ENCODE peak calls at places on chromosomes 16 and 17, in six cellular contexts. P, O, S, G, C and J are unnamed samples.
A peak's percentile ranks its signal among the peaks of the same experiment; 100 is the strongest.

GRCh38 chr17:81913394-81914102 is 2.3 kb upstream of the PCYT2 start:
- DNase-seq in P (no peak), O (no peak), S (no peak), G (no peak), C (no peak), J (no peak)

GRCh38 chr16:726438-727290 is at the start of the genes CCDC78 and HAGHL:
- DNase-seq in P (no peak), O (no peak), S (peak; percentile 66), G (peak; percentile 63), C (no peak), J (peak; percentile 54)

GRCh38 chr16:87487361-87487924 is 5.4 kb downstream of the ZCCHC14 start:
- DNase-seq in P (no peak), O (no peak), S (no peak), G (peak; percentile 26), C (peak; percentile 53), J (peak; percentile 88)

GRCh38 chr16:84557504-84557903 is 53.0 kb upstream of the MEAK7 start:
- DNase-seq in P (no peak), O (no peak), S (no peak), G (no peak), C (no peak), J (no peak)

GRCh38 chr17:6755281-6755680 is 565 bp upstream of the XAF1 start:
- DNase-seq in P (no peak), O (no peak), S (no peak), G (no peak), C (no peak), J (no peak)

GRCh38 chr16:28974007-28974436 is 556 bp upstream of the SPNS1 start:
- DNase-seq in P (peak; percentile 47), O (peak; percentile 41), S (peak; percentile 75), G (peak; percentile 45), C (no peak), J (peak; percentile 42)

GRCh38 chr16:67405336-67405735 is 10.9 kb downstream of the ZDHHC1 start:
- DNase-seq in P (no peak), O (no peak), S (no peak), G (no peak), C (no peak), J (no peak)

GRCh38 chr16:14194706-14195105 is 123.6 kb downstream of the MRTFB start:
- DNase-seq in P (no peak), O (no peak), S (no peak), G (no peak), C (no peak), J (no peak)

GRCh38 chr17:38693700-38694329 is 11.3 kb upstream of the MLLT6 start:
- DNase-seq in P (peak; percentile 50), O (no peak), S (no peak), G (no peak), C (no peak), J (peak; percentile 54)

GRCh38 chr17:26792486-26792885 is 501.4 kb upstream of the WSB1 start:
- DNase-seq in P (no peak), O (no peak), S (no peak), G (no peak), C (peak; percentile 22), J (no peak)

GRCh38 chr16:57665541-57665940 is 2.6 kb upstream of the ADGRG3 start:
- DNase-seq in P (no peak), O (no peak), S (no peak), G (no peak), C (no peak), J (no peak)

GRCh38 chr17:63438092-63439051 is 7.7 kb downstream of the CYB561 start:
- DNase-seq in P (no peak), O (no peak), S (no peak), G (no peak), C (no peak), J (no peak)

GRCh38 chr16:57184890-57185445 is 871 bp downstream of the PSME3IP1 start:
- DNase-seq in P (no peak), O (no peak), S (no peak), G (no peak), C (no peak), J (peak; percentile 19)

GRCh38 chr16:711084-711483 is 3.8 kb upstream of the METRN start:
- DNase-seq in P (no peak), O (no peak), S (no peak), G (no peak), C (no peak), J (no peak)

GRCh38 chr17:10061131-10061581 is 137.2 kb downstream of the GAS7 start:
- DNase-seq in P (no peak), O (no peak), S (no peak), G (no peak), C (no peak), J (no peak)

GRCh38 chr17:17165666-17166308 is 40.3 kb downstream of the PLD6 start:
- DNase-seq in P (no peak), O (no peak), S (no peak), G (no peak), C (no peak), J (no peak)

GRCh38 chr17:35117984-35118383 is 1.7 kb downstream of the RAD51D start:
- DNase-seq in P (no peak), O (no peak), S (no peak), G (peak; percentile 24), C (no peak), J (no peak)

GRCh38 chr17:79136596-79136995 is 62.0 kb downstream of the ENGASE start:
- DNase-seq in P (no peak), O (no peak), S (no peak), G (no peak), C (no peak), J (no peak)

GRCh38 chr16:46996391-46996790 is 22.9 kb upstream of the DNAJA2 start:
- DNase-seq in P (no peak), O (no peak), S (no peak), G (no peak), C (no peak), J (no peak)

GRCh38 chr17:21285164-21286065 is 904 bp downstream of the MAP2K3 start:
- DNase-seq in P (no peak), O (no peak), S (no peak), G (no peak), C (no peak), J (peak; percentile 49)

GRCh38 chr16:55905651-55906050 is 30.5 kb upstream of the CES5A start:
- DNase-seq in P (no peak), O (no peak), S (no peak), G (no peak), C (no peak), J (no peak)

GRCh38 chr17:17387461-17388362 is 84.5 kb downstream of the NT5M start:
- DNase-seq in P (peak; percentile 17), O (no peak), S (peak; percentile 54), G (no peak), C (peak; percentile 33), J (peak; percentile 81)

GRCh38 chr17:18157354-18157985 is 26.2 kb upstream of the ALKBH5 start:
- DNase-seq in P (no peak), O (no peak), S (no peak), G (no peak), C (no peak), J (no peak)

GRCh38 chr16:67470314-67470713 is 10.6 kb downstream of the ATP6V0D1 start:
- DNase-seq in P (peak; percentile 84), O (no peak), S (no peak), G (no peak), C (no peak), J (peak; percentile 94)

GRCh38 chr17:61413654-61414133 is 14.1 kb downstream of the TBX2 start:
- DNase-seq in P (no peak), O (no peak), S (no peak), G (no peak), C (no peak), J (no peak)

GRCh38 chr17:72852267-72852945 is 240.1 kb downstream of the SLC39A11 start:
- DNase-seq in P (no peak), O (peak; percentile 18), S (no peak), G (no peak), C (no peak), J (no peak)

GRCh38 chr16:12674096-12674495 is 129.6 kb downstream of the CPPED1 start:
- DNase-seq in P (no peak), O (no peak), S (no peak), G (no peak), C (no peak), J (no peak)

GRCh38 chr17:50059256-50059655 is 3.3 kb downstream of the ITGA3 start:
- DNase-seq in P (no peak), O (no peak), S (no peak), G (no peak), C (no peak), J (peak; percentile 86)

GRCh38 chr17:15398291-15398690 is 56.9 kb upstream of the TEKT3 start:
- DNase-seq in P (peak; percentile 48), O (no peak), S (no peak), G (no peak), C (no peak), J (peak; percentile 30)

GRCh38 chr17:81961087-81961514 is at the start of gene NOTUM:
- DNase-seq in P (no peak), O (no peak), S (peak; percentile 77), G (no peak), C (no peak), J (no peak)

GRCh38 chr17:82956726-82957468 is 117.1 kb upstream of the ZNF750 start:
- DNase-seq in P (no peak), O (no peak), S (no peak), G (no peak), C (no peak), J (no peak)

GRCh38 chr17:683499-684254 is 31.0 kb downstream of the VPS53 start:
- DNase-seq in P (no peak), O (no peak), S (no peak), G (no peak), C (no peak), J (no peak)

GRCh38 chr17:77675816-77676799 is 282.4 kb upstream of the TNRC6C start:
- DNase-seq in P (no peak), O (no peak), S (no peak), G (no peak), C (no peak), J (no peak)

GRCh38 chr17:28199728-28200127 is 119.3 kb upstream of the TMEM97 start:
- DNase-seq in P (no peak), O (no peak), S (no peak), G (no peak), C (no peak), J (no peak)

GRCh38 chr16:62149646-62150045 is 113.4 kb upstream of the CDH8 start:
- DNase-seq in P (no peak), O (no peak), S (no peak), G (no peak), C (no peak), J (no peak)

GRCh38 chr17:38419508-38419981 is 8.7 kb upstream of the ARHGAP23 start:
- DNase-seq in P (no peak), O (no peak), S (no peak), G (no peak), C (no peak), J (no peak)

GRCh38 chr16:85639529-85640253 is 26.6 kb downstream of the GSE1 start:
- DNase-seq in P (peak; percentile 81), O (no peak), S (no peak), G (no peak), C (no peak), J (peak; percentile 69)

GRCh38 chr17:56913867-56914640 is at the start of gene TRIM25:
- DNase-seq in P (peak; percentile 88), O (peak; percentile 55), S (peak; percentile 93), G (peak; percentile 88), C (peak; percentile 59), J (peak; percentile 93)

GRCh38 chr17:61338000-61338864 is 61.4 kb upstream of the TBX2 start:
- DNase-seq in P (no peak), O (no peak), S (no peak), G (no peak), C (no peak), J (no peak)